ENCODE peak calls at places on chromosomes 12 and 14, in nine cellular contexts. I is choroid plexus epithelial cell, H is endothelial cell of umbilical vein, B is endothelial cell, G is upper lobe of right lung, O is brain microvascular endothelial cell, K is AG10803, S is AG09319, P is GM10248. U is an unnamed sample.

GRCh38 chr12:31589896-31590729 is 823 bp downstream of the DENND5B start:
- DNase-seq in I (peak), H (peak), B (peak), G (peak), O (peak), K (peak), S (no peak), P (peak), U (peak)

GRCh38 chr12:6211421-6211869 is 11.2 kb downstream of the CD9 start:
- DNase-seq in I (no peak), H (no peak), B (no peak), G (no peak), O (peak), K (peak), S (peak), P (no peak), U (no peak)

GRCh38 chr12:101783150-101783549 is 43.9 kb upstream of the SYCP3 start:
- DNase-seq in I (no peak), H (no peak), B (no peak), G (no peak), O (peak), K (peak), S (no peak), P (no peak), U (no peak)

GRCh38 chr12:1347294-1347693 is 247.1 kb downstream of the FBXL14 start:
- DNase-seq in I (no peak), H (no peak), B (no peak), G (no peak), O (no peak), K (no peak), S (no peak), P (no peak), U (no peak)

GRCh38 chr12:110379201-110379600 is 24.3 kb downstream of the ANAPC7 start:
- DNase-seq in I (no peak), H (no peak), B (no peak), G (no peak), O (no peak), K (peak), S (peak), P (no peak), U (no peak)

GRCh38 chr12:9813821-9814798 is 13.2 kb upstream of the KLRF1 start:
- DNase-seq in I (peak), H (peak), B (peak), G (peak), O (peak), K (peak), S (no peak), P (peak), U (no peak)

GRCh38 chr14:69354383-69355154 is 43.5 kb downstream of the ERH start:
- DNase-seq in I (no peak), H (no peak), B (no peak), G (no peak), O (no peak), K (no peak), S (no peak), P (peak), U (no peak)

GRCh38 chr14:101843665-101844064 is 82.2 kb downstream of the PPP2R5C start:
- DNase-seq in I (peak), H (no peak), B (no peak), G (no peak), O (no peak), K (no peak), S (no peak), P (peak), U (no peak)

GRCh38 chr12:5467941-5468340 is 36.0 kb downstream of the NTF3 start:
- DNase-seq in I (no peak), H (no peak), B (no peak), G (no peak), O (no peak), K (no peak), S (peak), P (no peak), U (no peak)

GRCh38 chr12:124476011-124476400 is 91.4 kb downstream of the NCOR2 start:
- DNase-seq in I (no peak), H (no peak), B (no peak), G (no peak), O (no peak), K (no peak), S (no peak), P (no peak), U (no peak)

GRCh38 chr14:35747379-35747778 is 61.7 kb downstream of the RALGAPA1 start:
- DNase-seq in I (no peak), H (no peak), B (no peak), G (no peak), O (no peak), K (peak), S (peak), P (no peak), U (no peak)

GRCh38 chr14:26217778-26218177 is 380.1 kb downstream of the NOVA1 start:
- DNase-seq in I (no peak), H (no peak), B (no peak), G (no peak), O (no peak), K (no peak), S (no peak), P (no peak), U (no peak)

GRCh38 chr12:104456417-104456949 is at the start of gene CHST11:
- DNase-seq in I (peak), H (peak), B (peak), G (peak), O (peak), K (peak), S (peak), P (peak), U (peak)

GRCh38 chr12:116636636-116637519 is 77.7 kb downstream of the MAP1LC3B2 start:
- DNase-seq in I (no peak), H (no peak), B (no peak), G (no peak), O (no peak), K (no peak), S (no peak), P (no peak), U (no peak)

GRCh38 chr14:52043690-52044089 is 25.2 kb downstream of the NID2 start:
- DNase-seq in I (peak), H (peak), B (peak), G (no peak), O (peak), K (no peak), S (no peak), P (peak), U (no peak)
- TF ChIP-seq CTCF in I (peak), H (peak), B (peak), G (peak), O (peak), K (peak), S (peak), P (peak), U (peak)

DNA sequence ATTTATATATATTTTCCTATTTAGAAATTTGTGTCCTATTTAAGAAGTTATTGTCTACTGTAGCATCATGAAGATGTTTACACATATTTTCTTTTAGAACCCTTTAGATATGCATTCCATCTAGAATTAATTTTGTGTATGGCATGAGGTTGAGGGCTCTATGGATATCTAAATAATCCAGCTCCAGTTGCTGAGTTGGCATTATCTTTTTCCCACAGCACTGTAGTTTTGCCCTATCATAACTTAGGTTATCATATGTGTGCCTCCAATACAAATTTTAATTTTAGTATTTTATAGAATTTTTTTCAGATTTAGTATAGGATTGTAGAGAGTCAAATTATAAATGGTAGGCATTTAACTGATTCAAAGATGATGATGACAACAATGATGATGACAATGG is 159.3 kb downstream of the NPAS3 start:
- DNase-seq in I (no peak), H (no peak), B (no peak), G (no peak), O (no peak), K (no peak), S (no peak), P (no peak), U (no peak)
- TF ChIP-seq CTCF in I (no peak), H (no peak), B (no peak), G (no peak), O (no peak), K (no peak), S (no peak), P (no peak), U (no peak)

DNA sequence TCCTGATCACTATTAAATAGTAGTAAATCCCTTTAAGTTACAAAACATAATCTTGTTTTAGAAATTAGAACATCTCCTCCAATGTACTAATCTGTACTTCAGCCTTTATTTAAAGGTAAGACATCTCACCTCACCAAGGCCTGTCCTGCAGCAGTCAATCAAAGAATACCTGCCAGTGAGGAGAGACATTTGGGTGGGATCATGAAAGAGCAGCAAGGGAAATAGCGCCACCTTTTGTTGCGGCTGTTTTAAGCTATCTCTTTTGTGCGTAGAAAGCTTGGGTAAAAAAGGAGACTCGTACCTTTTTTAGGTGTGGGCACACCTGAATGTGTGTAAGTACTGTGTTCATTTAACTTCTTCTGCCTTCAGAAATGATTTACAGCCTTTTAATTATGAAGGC is 117.8 kb upstream of the TMTC1 start:
- DNase-seq in I (peak), H (no peak), B (no peak), G (no peak), O (no peak), K (no peak), S (no peak), P (no peak), U (no peak)
- TF ChIP-seq CTCF in I (peak), H (no peak), B (no peak), G (no peak), O (peak), K (no peak), S (peak), P (no peak), U (no peak)

DNA sequence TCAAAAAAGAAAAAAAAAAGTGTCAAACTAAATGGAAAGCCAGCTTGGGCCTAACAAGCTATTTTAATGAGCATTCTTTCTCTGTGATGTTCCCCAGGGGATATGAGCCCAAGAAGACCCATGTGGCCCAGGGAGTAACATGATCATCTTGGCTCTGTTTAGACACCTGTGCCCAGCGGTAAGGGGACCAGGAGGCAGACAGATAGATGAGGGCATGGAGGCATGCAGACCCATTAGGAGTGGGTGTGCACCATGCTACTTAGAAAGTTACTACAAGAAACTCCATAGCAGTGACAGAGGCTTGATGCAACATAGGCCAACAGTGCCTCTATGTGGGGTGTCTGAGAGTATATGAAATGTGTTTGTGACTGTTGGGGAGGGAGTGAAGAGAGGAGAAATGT is 3.1 kb upstream of the CREBL2 start:
- DNase-seq in I (peak), H (no peak), B (no peak), G (no peak), O (no peak), K (no peak), S (no peak), P (peak), U (no peak)
- TF ChIP-seq CTCF in I (peak), H (no peak), B (no peak), G (no peak), O (no peak), K (no peak), S (no peak), P (peak), U (no peak)

GRCh38 chr12:46219147-46219891 is 49.5 kb downstream of the SLC38A1 start:
- DNase-seq in I (no peak), H (no peak), B (no peak), G (no peak), O (no peak), K (no peak), S (no peak), P (no peak), U (no peak)
- TF ChIP-seq CTCF in I (no peak), H (no peak), B (no peak), G (no peak), O (no peak), K (no peak), S (no peak), P (no peak), U (no peak)

GRCh38 chr12:128711486-128711885 is 112.3 kb downstream of the SLC15A4 start:
- DNase-seq in I (no peak), H (no peak), B (no peak), G (no peak), O (no peak), K (no peak), S (no peak), P (no peak), U (no peak)

GRCh38 chr12:128712622-128713021 is 111.1 kb downstream of the SLC15A4 start:
- DNase-seq in I (no peak), H (no peak), B (no peak), G (no peak), O (no peak), K (no peak), S (no peak), P (no peak), U (no peak)

GRCh38 chr12:128708789-128709188 is 115.0 kb downstream of the SLC15A4 start:
- DNase-seq in I (no peak), H (no peak), B (no peak), G (no peak), O (no peak), K (no peak), S (no peak), P (no peak), U (no peak)

GRCh38 chr12:128705140-128705539 is 118.6 kb downstream of the SLC15A4 start:
- DNase-seq in I (no peak), H (no peak), B (no peak), G (no peak), O (no peak), K (no peak), S (no peak), P (no peak), U (no peak)

GRCh38 chr12:128707488-128707887 is 116.3 kb downstream of the SLC15A4 start:
- DNase-seq in I (no peak), H (no peak), B (no peak), G (no peak), O (no peak), K (no peak), S (no peak), P (no peak), U (no peak)
- TF ChIP-seq CTCF in I (no peak), H (no peak), B (no peak), G (no peak), O (no peak), K (no peak), S (no peak), P (no peak), U (no peak)

DNA sequence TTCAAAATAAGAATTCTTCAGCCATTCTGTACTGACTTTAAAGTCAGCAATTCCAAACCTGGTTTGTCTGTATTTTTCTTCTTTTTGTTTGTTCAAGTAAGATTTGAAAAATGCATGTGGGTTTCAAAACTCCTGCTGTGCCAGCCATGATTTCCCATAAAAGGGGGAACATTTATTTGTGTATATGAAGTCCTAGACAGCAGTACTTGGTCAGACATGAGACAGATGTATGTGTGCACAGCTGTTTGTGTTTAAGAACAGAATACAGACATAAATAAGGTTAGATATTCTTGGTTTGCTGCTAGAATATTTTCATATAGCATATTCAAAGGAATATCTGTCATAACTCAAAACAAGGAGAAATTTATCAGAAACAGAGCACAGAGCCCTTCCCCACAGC is 236.0 kb downstream of the ADAMTS20 start:
- DNase-seq in I (peak), H (no peak), B (no peak), G (no peak), O (no peak), K (no peak), S (no peak), P (no peak), U (no peak)
- TF ChIP-seq CTCF in I (no peak), H (no peak), B (no peak), G (no peak), O (no peak), K (no peak), S (no peak), P (no peak), U (no peak)